ENCODE peak calls at places on chromosome 19, in seven cellular contexts. Z, G, B, H, I, Y and V are unnamed samples.

GRCh38 chr19:14366529-14366928 is 14.7 kb upstream of the ADGRE5 start:
- DNase-seq in Z (peak), G (peak), B (peak), H (peak), I (peak), Y (no peak), V (peak)

GRCh38 chr19:48443262-48443661 is 2.5 kb upstream of the GRWD1 start:
- DNase-seq in Z (peak), G (no peak), B (peak), H (no peak), I (no peak), Y (no peak), V (no peak)

GRCh38 chr19:44686896-44687295 is 12.1 kb upstream of the CEACAM16 start:
- DNase-seq in Z (no peak), G (no peak), B (no peak), H (no peak), I (no peak), Y (no peak), V (no peak)

GRCh38 chr19:40530091-40530901 is 46.4 kb upstream of the SHKBP1 start:
- DNase-seq in Z (no peak), G (no peak), B (peak), H (no peak), I (peak), Y (no peak), V (no peak)

GRCh38 chr19:6958786-6959185 is 62.4 kb downstream of the MBD3L2B start:
- DNase-seq in Z (peak), G (no peak), B (no peak), H (no peak), I (no peak), Y (no peak), V (no peak)

GRCh38 chr19:34938886-34939285 is 12.2 kb downstream of the ZNF30 start:
- DNase-seq in Z (no peak), G (no peak), B (no peak), H (no peak), I (no peak), Y (no peak), V (no peak)

GRCh38 chr19:10701955-10702307 is 692 bp downstream of the QTRT1 start:
- DNase-seq in Z (no peak), G (peak), B (peak), H (no peak), I (peak), Y (no peak), V (no peak)

GRCh38 chr19:4829001-4829712 is 2.4 kb downstream of the TICAM1 start:
- DNase-seq in Z (no peak), G (no peak), B (no peak), H (no peak), I (no peak), Y (no peak), V (no peak)

GRCh38 chr19:40322951-40323615 is 25.1 kb downstream of the C19orf47 start:
- DNase-seq in Z (no peak), G (no peak), B (no peak), H (no peak), I (no peak), Y (no peak), V (no peak)

GRCh38 chr19:38656171-38656981 is 8.9 kb downstream of the ACTN4 start:
- DNase-seq in Z (no peak), G (peak), B (no peak), H (peak), I (no peak), Y (no peak), V (peak)

GRCh38 chr19:46932346-46932745 is 71.5 kb downstream of the ARHGAP35 start:
- DNase-seq in Z (no peak), G (peak), B (no peak), H (peak), I (no peak), Y (peak), V (peak)

GRCh38 chr19:1680976-1681375 is 28.6 kb upstream of the TCF3 start:
- DNase-seq in Z (no peak), G (no peak), B (no peak), H (no peak), I (no peak), Y (no peak), V (no peak)

GRCh38 chr19:18128044-18128443 is 24.9 kb upstream of the PIK3R2 start:
- DNase-seq in Z (no peak), G (peak), B (no peak), H (no peak), I (no peak), Y (no peak), V (peak)

GRCh38 chr19:9018163-9018875 is 8.1 kb upstream of the MUC16 start:
- DNase-seq in Z (no peak), G (peak), B (no peak), H (peak), I (no peak), Y (no peak), V (no peak)

GRCh38 chr19:12799723-12800343 is 1.8 kb downstream of the PRDX2 start:
- DNase-seq in Z (no peak), G (no peak), B (no peak), H (no peak), I (no peak), Y (no peak), V (no peak)

GRCh38 chr19:12800873-12801465 is 631 bp downstream of the PRDX2 start:
- DNase-seq in Z (no peak), G (peak), B (peak), H (no peak), I (no peak), Y (no peak), V (no peak)

GRCh38 chr19:12800344-12800732 is 1.3 kb downstream of the PRDX2 start:
- DNase-seq in Z (no peak), G (no peak), B (no peak), H (no peak), I (no peak), Y (no peak), V (no peak)

GRCh38 chr19:12802267-12803106 is 618 bp downstream of the THSD8 start:
- DNase-seq in Z (no peak), G (peak), B (no peak), H (no peak), I (no peak), Y (no peak), V (no peak)

DNA sequence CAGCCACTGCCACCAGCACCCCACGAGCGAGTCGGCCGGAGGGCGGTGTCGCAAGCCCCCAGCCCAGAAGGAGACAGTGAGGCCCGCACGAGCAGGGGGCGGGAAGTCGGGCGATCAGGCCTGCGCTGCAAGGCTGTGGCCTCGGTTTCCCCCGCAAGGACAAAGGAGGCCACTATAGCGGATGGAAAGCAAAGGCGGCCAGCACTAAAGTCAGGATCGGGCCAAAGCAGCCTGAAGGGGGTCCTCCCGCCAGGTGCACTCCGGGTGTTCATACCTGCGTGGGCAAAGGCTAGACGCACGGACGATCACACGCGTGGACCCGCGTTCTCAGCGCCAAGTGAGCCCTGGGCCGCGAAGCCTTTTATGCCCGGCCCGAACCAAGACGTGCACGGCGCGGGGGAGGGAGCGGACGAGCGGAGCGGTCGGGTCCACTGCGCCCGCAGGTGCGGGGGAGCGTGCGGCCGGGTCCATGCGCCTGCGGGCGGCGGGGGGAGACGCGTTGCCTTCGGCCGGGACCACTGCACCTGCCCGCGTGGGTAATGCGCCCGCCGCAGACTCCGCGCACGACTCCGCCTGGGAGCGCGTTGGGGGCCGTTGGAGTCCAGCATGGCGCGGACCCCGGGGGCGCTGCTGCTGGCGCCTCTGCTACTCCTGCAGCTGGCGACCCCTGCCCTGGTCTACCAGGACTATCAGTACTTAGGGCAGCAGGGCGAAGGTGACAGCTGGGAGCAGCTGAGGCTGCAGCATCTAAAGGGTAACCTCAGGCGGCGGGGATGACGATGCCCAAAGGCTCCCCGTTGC is at the start of the genes PRDX2 and THSD8:
- DNase-seq in Z (peak), G (peak), B (peak), H (no peak), I (peak), Y (no peak), V (no peak)
- TF ChIP-seq CTCF in Z (no peak), G (no peak), B (no peak), H (no peak), I (peak), Y (no peak), V (no peak)

DNA sequence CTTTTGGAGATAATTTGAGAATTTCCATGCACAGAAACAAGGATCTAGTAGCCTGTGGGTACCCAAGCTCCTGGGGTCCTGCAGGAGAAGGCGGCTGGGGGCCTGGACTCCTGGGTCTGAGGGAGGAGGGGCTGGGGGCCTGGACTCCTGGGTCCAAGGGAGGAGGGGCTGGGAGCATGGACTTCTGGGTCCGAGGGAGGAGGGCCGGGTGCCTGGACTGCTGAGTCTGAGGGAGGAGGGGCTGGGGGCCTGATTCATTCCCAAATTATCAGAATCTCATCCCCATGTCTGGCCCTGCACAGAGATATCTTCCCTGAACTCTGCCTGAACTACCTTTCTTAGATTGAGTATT is 520 bp upstream of the RDH13 start:
- DNase-seq in Z (no peak), G (no peak), B (no peak), H (no peak), I (no peak), Y (no peak), V (no peak)
- H3K4me3 ChIP-seq in Z (peak), G (no peak), B (peak), H (peak), I (no peak), Y (peak), V (peak)

GRCh38 chr19:30088567-30088966 is 146.5 kb downstream of the URI1 start:
- DNase-seq in Z (no peak), G (no peak), B (no peak), H (no peak), I (no peak), Y (no peak), V (no peak)
- TF ChIP-seq CTCF in Z (no peak), G (no peak), B (no peak), H (no peak), I (no peak), Y (no peak), V (no peak)

GRCh38 chr19:16495982-16496612 is at the start of the genes C19orf44 and CALR3:
- DNase-seq in Z (peak), G (peak), B (peak), H (peak), I (peak), Y (peak), V (peak)

GRCh38 chr19:16496613-16496983 is 404 bp downstream of the C19orf44 start:
- DNase-seq in Z (no peak), G (peak), B (no peak), H (peak), I (no peak), Y (no peak), V (peak)

GRCh38 chr19:16497837-16498236 is 1.6 kb downstream of the C19orf44 start:
- DNase-seq in Z (no peak), G (no peak), B (no peak), H (no peak), I (no peak), Y (no peak), V (no peak)

GRCh38 chr19:16497042-16497441 is 848 bp downstream of the C19orf44 start:
- DNase-seq in Z (no peak), G (peak), B (no peak), H (no peak), I (no peak), Y (no peak), V (no peak)
- H3K4me3 ChIP-seq in Z (peak), G (peak), B (peak), H (peak), I (peak), Y (peak), V (no peak)

GRCh38 chr19:15634105-15634504 is 6.6 kb upstream of the CYP4F3 start:
- DNase-seq in Z (no peak), G (no peak), B (no peak), H (no peak), I (no peak), Y (no peak), V (no peak)

GRCh38 chr19:15633122-15633521 is 7.6 kb upstream of the CYP4F3 start:
- DNase-seq in Z (no peak), G (no peak), B (no peak), H (no peak), I (no peak), Y (no peak), V (no peak)

GRCh38 chr19:15635016-15635805 is 5.5 kb upstream of the CYP4F3 start:
- DNase-seq in Z (no peak), G (no peak), B (no peak), H (peak), I (no peak), Y (no peak), V (peak)

GRCh38 chr19:15629003-15629880 is 11.5 kb upstream of the CYP4F3 start:
- DNase-seq in Z (peak), G (peak), B (peak), H (peak), I (peak), Y (no peak), V (peak)

GRCh38 chr19:15631817-15632216 is 8.9 kb upstream of the CYP4F3 start:
- DNase-seq in Z (no peak), G (peak), B (peak), H (no peak), I (peak), Y (no peak), V (no peak)
- TF ChIP-seq CTCF in Z (peak), G (peak), B (peak), H (peak), I (peak), Y (peak), V (peak)